ENCODE peak calls at places on chromosomes 7 and 10, in eight cellular contexts. K is IMR-90, Q is ovary, B is GM04504, D is HT1080, L is ascending aorta, Y is epithelial cell of prostate, C is NCI-H446. M is an unnamed sample.

GRCh38 chr10:10361486-10361885 is 656.2 kb upstream of the CELF2 start:
- DNase-seq in Y (no peak), K (no peak), L (no peak), C (no peak), Q (no peak), B (no peak), D (no peak), M (no peak)

GRCh38 chr7:73900286-73900685 is 39.3 kb downstream of the TMEM270 start:
- DNase-seq in Y (no peak), D (no peak), Q (no peak), L (peak; percentile 58), C (no peak), K (no peak), B (no peak), M (no peak)

GRCh38 chr7:135742371-135742770 is 6.2 kb downstream of the FAM180A start:
- DNase-seq in K (no peak), Y (no peak), D (no peak), B (no peak), C (no peak), L (no peak), Q (no peak), M (no peak)

GRCh38 chr7:31957090-31957720 is 113.0 kb downstream of the PDE1C start:
- DNase-seq in C (no peak), K (peak; percentile 56), Y (no peak), D (peak; percentile 53), Q (no peak), B (no peak), L (no peak), M (no peak)

GRCh38 chr10:95026461-95026860 is 42.8 kb downstream of the CYP2C8 start:
- DNase-seq in D (no peak), C (no peak), Y (no peak), L (no peak), Q (no peak), B (no peak), K (no peak), M (no peak)

GRCh38 chr7:121394709-121395140 is 1.4 kb downstream of the FAM3C start:
- DNase-seq in L (no peak), Y (no peak), D (no peak), B (no peak), C (no peak), K (no peak), Q (no peak), M (peak; percentile 46)

GRCh38 chr7:12954374-12954773 is 266.9 kb downstream of the ARL4A start:
- DNase-seq in Y (no peak), K (no peak), C (no peak), D (no peak), Q (no peak), L (no peak), B (no peak), M (no peak)

GRCh38 chr10:30833625-30833970 is 198.1 kb downstream of the ZNF438 start:
- DNase-seq in L (no peak), C (no peak), K (no peak), B (no peak), Q (no peak), Y (no peak), D (no peak), M (no peak)

GRCh38 chr7:151083071-151083823 is at the start of gene TMUB1:
- DNase-seq in K (peak; percentile 51), D (no peak), B (no peak), L (peak; percentile 42), C (peak; percentile 76), Q (peak; percentile 81), Y (no peak), M (peak; percentile 84)

GRCh38 chr7:151129141-151129835 is 38.2 kb downstream of the GBX1 start:
- DNase-seq in B (no peak), L (no peak), Y (no peak), C (no peak), D (no peak), Q (no peak), K (no peak), M (no peak)

GRCh38 chr10:1557081-1557480 is 180.2 kb downstream of the ADARB2 start:
- DNase-seq in K (no peak), B (no peak), D (no peak), L (no peak), Y (no peak), C (no peak), Q (no peak), M (no peak)

GRCh38 chr10:78045237-78045636 is 11.6 kb downstream of the RPS24 start:
- DNase-seq in K (no peak), D (no peak), L (no peak), B (no peak), C (no peak), Q (no peak), Y (no peak), M (no peak)

GRCh38 chr7:46286957-46287356 is 365.9 kb upstream of the IGFBP3 start:
- DNase-seq in Y (no peak), B (no peak), K (no peak), Q (no peak), L (no peak), C (no peak), D (no peak), M (no peak)

GRCh38 chr7:141342664-141343400 is 208.4 kb upstream of the AGK start:
- DNase-seq in Q (no peak), K (no peak), B (no peak), D (peak; percentile 37), Y (no peak), C (no peak), L (no peak), M (no peak)

GRCh38 chr10:122051609-122052385 is 62.8 kb downstream of the TACC2 start:
- DNase-seq in Y (no peak), C (peak; percentile 21), D (peak; percentile 91), B (peak; percentile 71), L (no peak), Q (peak; percentile 50), K (peak; percentile 65), M (peak; percentile 77)

GRCh38 chr10:89552213-89552612 is 16.8 kb upstream of the SLC16A12 start:
- DNase-seq in D (no peak), Y (no peak), Q (no peak), L (no peak), K (no peak), C (no peak), B (no peak), M (no peak)

GRCh38 chr10:70124415-70124814 is 8.2 kb downstream of the AIFM2 start:
- DNase-seq in B (no peak), Q (no peak), C (no peak), D (no peak), L (no peak), Y (no peak), K (no peak), M (no peak)

GRCh38 chr10:117175215-117175900 is 21.9 kb upstream of the KCNK18 start:
- DNase-seq in K (no peak), C (no peak), D (no peak), Y (no peak), Q (no peak), B (no peak), L (no peak), M (no peak)

GRCh38 chr10:62895058-62895457 is 78.9 kb upstream of the EGR2 start:
- DNase-seq in K (peak; percentile 4), Y (no peak), B (peak; percentile 56), D (no peak), Q (no peak), L (no peak), C (no peak), M (no peak)

GRCh38 chr10:104122273-104123107 is 519 bp downstream of the SFR1 start:
- DNase-seq in Y (no peak), D (no peak), B (no peak), Q (no peak), L (no peak), C (no peak), K (peak; percentile 2), M (no peak)

M was measured in stomach.